ENCODE peak calls at places on chromosomes 12 and 14, in four cellular contexts. G, Q, W and D are unnamed samples.
A peak's percentile ranks its signal among the peaks of the same experiment; 100 is the strongest.

GRCh38 chr14:55976619-55977018 is 141.6 kb upstream of the PELI2 start:
- DNase-seq in G (no peak), Q (no peak), W (no peak), D (no peak)

GRCh38 chr12:19894803-19895202 is 455.5 kb downstream of the AEBP2 start:
- DNase-seq in G (peak; percentile 60), Q (no peak), W (no peak), D (no peak)

GRCh38 chr12:6235499-6235898 is 35.3 kb downstream of the CD9 start:
- DNase-seq in G (no peak), Q (no peak), W (no peak), D (peak; percentile 55)

GRCh38 chr14:61524936-61525292 is 170.4 kb upstream of the HIF1A start:
- DNase-seq in G (no peak), Q (no peak), W (no peak), D (no peak)

GRCh38 chr14:30330452-30330851 is 228.5 kb upstream of the G2E3 start:
- DNase-seq in G (no peak), Q (no peak), W (no peak), D (no peak)

GRCh38 chr14:34058510-34058909 is 107.6 kb upstream of the EGLN3 start:
- DNase-seq in G (no peak), Q (no peak), W (no peak), D (no peak)

GRCh38 chr12:131442337-131442918 is 268.5 kb upstream of the SFSWAP start:
- DNase-seq in G (no peak), Q (no peak), W (no peak), D (no peak)

GRCh38 chr12:11630046-11630706 is 19.3 kb upstream of the ETV6 start:
- DNase-seq in G (no peak), Q (no peak), W (no peak), D (no peak)

GRCh38 chr14:79325557-79325956 is 885.7 kb downstream of the DIO2 start:
- DNase-seq in G (no peak), Q (no peak), W (no peak), D (no peak)

GRCh38 chr12:122827258-122827657 is 8.0 kb upstream of the HIP1R start:
- DNase-seq in G (peak; percentile 31), Q (no peak), W (no peak), D (no peak)

GRCh38 chr14:34423445-34423844 is 38.6 kb downstream of the SPTSSA start:
- DNase-seq in G (no peak), Q (no peak), W (no peak), D (no peak)

GRCh38 chr12:131102493-131102931 is 148.8 kb downstream of the ADGRD1 start:
- DNase-seq in G (no peak), Q (no peak), W (peak; percentile 22), D (no peak)

GRCh38 chr12:67331123-67331522 is 62.0 kb downstream of the CAND1 start:
- DNase-seq in G (no peak), Q (no peak), W (no peak), D (no peak)

GRCh38 chr12:100733817-100734593 is 60.6 kb upstream of the ANO4 start:
- DNase-seq in G (no peak), Q (no peak), W (no peak), D (no peak)

GRCh38 chr12:106655577-106655976 is 72.8 kb downstream of the RFX4 start:
- DNase-seq in G (no peak), Q (no peak), W (no peak), D (no peak)

GRCh38 chr14:37545174-37545573 is 49.9 kb downstream of the FOXA1 start:
- DNase-seq in G (no peak), Q (no peak), W (no peak), D (no peak)

GRCh38 chr12:1391722-1392121 is 202.7 kb downstream of the FBXL14 start:
- DNase-seq in G (no peak), Q (no peak), W (no peak), D (no peak)

GRCh38 chr14:92942976-92943710 is 20.2 kb downstream of the CHGA start:
- DNase-seq in G (no peak), Q (no peak), W (peak; percentile 68), D (peak; percentile 58)

GRCh38 chr12:92928431-92928961 is 599 bp downstream of the EEA1 start:
- DNase-seq in G (no peak), Q (peak; percentile 7), W (no peak), D (peak; percentile 59)

GRCh38 chr12:84502907-84503787 is 409.5 kb downstream of the SLC6A15 start:
- DNase-seq in G (peak; percentile 16), Q (no peak), W (peak; percentile 57), D (no peak)

GRCh38 chr14:104883681-104884361 is 18.8 kb downstream of the CEP170B start:
- DNase-seq in G (no peak), Q (no peak), W (peak; percentile 51), D (peak; percentile 32)

GRCh38 chr12:89529738-89530137 is 3.9 kb upstream of the POC1B start:
- DNase-seq in G (peak; percentile 62), Q (no peak), W (no peak), D (no peak)

GRCh38 chr12:93461503-93461902 is 5.8 kb upstream of the MRPL42 start:
- DNase-seq in G (no peak), Q (no peak), W (no peak), D (peak; percentile 10)

GRCh38 chr12:71242511-71242910 is 84.7 kb upstream of the TSPAN8 start:
- DNase-seq in G (no peak), Q (no peak), W (no peak), D (no peak)

GRCh38 chr12:56591961-56592360 is 38.2 kb downstream of the BAZ2A start:
- DNase-seq in G (no peak), Q (no peak), W (no peak), D (no peak)

GRCh38 chr14:102828201-102828600 is 51.0 kb downstream of the TRAF3 start:
- DNase-seq in G (no peak), Q (no peak), W (no peak), D (no peak)

GRCh38 chr12:79555006-79555925 is 135.5 kb downstream of the PAWR start:
- DNase-seq in G (peak; percentile 47), Q (no peak), W (no peak), D (no peak)

GRCh38 chr12:118371354-118372282 is 1.1 kb downstream of the TAOK3 start:
- DNase-seq in G (peak; percentile 34), Q (no peak), W (peak; percentile 71), D (peak; percentile 29)

GRCh38 chr12:68304626-68305025 is 27.5 kb downstream of the MDM1 start:
- DNase-seq in G (no peak), Q (no peak), W (no peak), D (no peak)

GRCh38 chr12:107325075-107325474 is 231.7 kb upstream of the CRY1 start:
- DNase-seq in G (no peak), Q (no peak), W (no peak), D (no peak)

GRCh38 chr12:71938728-71939385 is at the start of gene TPH2:
- DNase-seq in G (peak; percentile 17), Q (no peak), W (peak; percentile 28), D (peak; percentile 20)

GRCh38 chr12:30694971-30695326 is 720 bp downstream of the IPO8 start:
- DNase-seq in G (peak; percentile 27), Q (no peak), W (peak; percentile 64), D (peak; percentile 68)

GRCh38 chr14:82755923-82756322 is 1222.3 kb upstream of the SEL1L start:
- DNase-seq in G (no peak), Q (no peak), W (no peak), D (peak; percentile 41)

GRCh38 chr14:93954900-93955891 is 21.2 kb downstream of the ASB2 start:
- DNase-seq in G (peak; percentile 60), Q (no peak), W (no peak), D (no peak)

GRCh38 chr14:95808371-95808770 is 68.3 kb upstream of the TUNAR start:
- DNase-seq in G (no peak), Q (no peak), W (no peak), D (no peak)

GRCh38 chr14:32102152-32102787 is 25.2 kb downstream of the ARHGAP5 start:
- DNase-seq in G (no peak), Q (no peak), W (no peak), D (no peak)

GRCh38 chr14:91402278-91403068 is 15.1 kb downstream of the CCDC88C start:
- DNase-seq in G (no peak), Q (no peak), W (no peak), D (peak; percentile 43)

GRCh38 chr14:22448905-22449611 is 140.0 kb downstream of the DAD1 start:
- DNase-seq in G (no peak), Q (no peak), W (no peak), D (peak; percentile 33)

GRCh38 chr12:113133036-113133435 is 2.5 kb downstream of the RASAL1 start:
- DNase-seq in G (no peak), Q (no peak), W (no peak), D (no peak)